ENCODE peak calls at places on chromosomes 12 and 14, in eight cellular contexts. One of them, this sample, is unnamed.

GRCh38 chr14:95056476-95056875 is 100.9 kb downstream of the DICER1 start:
- DNase-seq in CD14-positive monocyte: no peak
- DNase-seq in activated CD4-positive, alpha-beta T cell treated with anti-CD3 and anti-CD28 coated beads for 1 hour: no peak
- DNase-seq in RPMI8226: peak; percentile 41
- DNase-seq in PC-9: no peak
- DNase-seq in ascending aorta: no peak
- DNase-seq in endothelial cell: no peak
- DNase-seq in activated naive CD4-positive, alpha-beta T cell: no peak
- DNase-seq in this sample: peak; percentile 30

GRCh38 chr12:5997260-5997659 is 52.2 kb upstream of the ANO2 start:
- DNase-seq in CD14-positive monocyte: no peak
- DNase-seq in activated CD4-positive, alpha-beta T cell treated with anti-CD3 and anti-CD28 coated beads for 1 hour: no peak
- DNase-seq in RPMI8226: no peak
- DNase-seq in PC-9: no peak
- DNase-seq in ascending aorta: no peak
- DNase-seq in endothelial cell: no peak
- DNase-seq in activated naive CD4-positive, alpha-beta T cell: no peak
- DNase-seq in this sample: no peak

GRCh38 chr14:51490205-51490604 is 161.5 kb upstream of the FRMD6 start:
- DNase-seq in CD14-positive monocyte: no peak
- DNase-seq in activated CD4-positive, alpha-beta T cell treated with anti-CD3 and anti-CD28 coated beads for 1 hour: no peak
- DNase-seq in RPMI8226: no peak
- DNase-seq in PC-9: no peak
- DNase-seq in ascending aorta: no peak
- DNase-seq in endothelial cell: no peak
- DNase-seq in activated naive CD4-positive, alpha-beta T cell: no peak
- DNase-seq in this sample: no peak

GRCh38 chr12:132536102-132536876 is 46.3 kb downstream of the FBRSL1 start:
- DNase-seq in CD14-positive monocyte: no peak
- DNase-seq in activated CD4-positive, alpha-beta T cell treated with anti-CD3 and anti-CD28 coated beads for 1 hour: no peak
- DNase-seq in RPMI8226: no peak
- DNase-seq in PC-9: no peak
- DNase-seq in ascending aorta: no peak
- DNase-seq in endothelial cell: no peak
- DNase-seq in activated naive CD4-positive, alpha-beta T cell: no peak
- DNase-seq in this sample: no peak

GRCh38 chr12:24081581-24081980 is 132.1 kb upstream of the SOX5 start:
- DNase-seq in CD14-positive monocyte: no peak
- DNase-seq in activated CD4-positive, alpha-beta T cell treated with anti-CD3 and anti-CD28 coated beads for 1 hour: no peak
- DNase-seq in RPMI8226: no peak
- DNase-seq in PC-9: no peak
- DNase-seq in ascending aorta: no peak
- DNase-seq in endothelial cell: no peak
- DNase-seq in activated naive CD4-positive, alpha-beta T cell: no peak
- DNase-seq in this sample: no peak

GRCh38 chr14:103512701-103513611 is 9.7 kb downstream of the CKB start:
- DNase-seq in CD14-positive monocyte: no peak
- DNase-seq in activated CD4-positive, alpha-beta T cell treated with anti-CD3 and anti-CD28 coated beads for 1 hour: no peak
- DNase-seq in RPMI8226: no peak
- DNase-seq in PC-9: no peak
- DNase-seq in ascending aorta: peak; percentile 76
- DNase-seq in endothelial cell: no peak
- DNase-seq in activated naive CD4-positive, alpha-beta T cell: no peak
- DNase-seq in this sample: no peak

GRCh38 chr12:31219521-31219920 is 106.4 kb downstream of the SINHCAF start:
- DNase-seq in CD14-positive monocyte: no peak
- DNase-seq in activated CD4-positive, alpha-beta T cell treated with anti-CD3 and anti-CD28 coated beads for 1 hour: no peak
- DNase-seq in RPMI8226: no peak
- DNase-seq in PC-9: no peak
- DNase-seq in ascending aorta: no peak
- DNase-seq in endothelial cell: no peak
- DNase-seq in activated naive CD4-positive, alpha-beta T cell: no peak
- DNase-seq in this sample: no peak

GRCh38 chr12:105455250-105455649 is 124.8 kb downstream of the C12orf75 start:
- DNase-seq in CD14-positive monocyte: no peak
- DNase-seq in activated CD4-positive, alpha-beta T cell treated with anti-CD3 and anti-CD28 coated beads for 1 hour: no peak
- DNase-seq in RPMI8226: no peak
- DNase-seq in PC-9: peak; percentile 62
- DNase-seq in ascending aorta: no peak
- DNase-seq in endothelial cell: no peak
- DNase-seq in activated naive CD4-positive, alpha-beta T cell: no peak
- DNase-seq in this sample: no peak

GRCh38 chr12:52629251-52630103 is 11.1 kb upstream of the KRT73 start:
- DNase-seq in CD14-positive monocyte: no peak
- DNase-seq in activated CD4-positive, alpha-beta T cell treated with anti-CD3 and anti-CD28 coated beads for 1 hour: peak; percentile 4
- DNase-seq in RPMI8226: no peak
- DNase-seq in PC-9: no peak
- DNase-seq in ascending aorta: no peak
- DNase-seq in endothelial cell: no peak
- DNase-seq in activated naive CD4-positive, alpha-beta T cell: no peak
- DNase-seq in this sample: no peak

GRCh38 chr14:92956961-92957360 is 34.0 kb downstream of the CHGA start:
- DNase-seq in CD14-positive monocyte: no peak
- DNase-seq in activated CD4-positive, alpha-beta T cell treated with anti-CD3 and anti-CD28 coated beads for 1 hour: no peak
- DNase-seq in RPMI8226: no peak
- DNase-seq in PC-9: no peak
- DNase-seq in ascending aorta: no peak
- DNase-seq in endothelial cell: no peak
- DNase-seq in activated naive CD4-positive, alpha-beta T cell: no peak
- DNase-seq in this sample: no peak